ENCODE peak calls at places on chromosome 21, in ten cellular contexts. R, G, Z, E, Q, U, N, W, F and B are unnamed samples.
A peak's percentile ranks its signal among the peaks of the same experiment; 100 is the strongest.

GRCh38 chr21:34337741-34338140 is 26.1 kb upstream of the KCNE2 start:
- DNase-seq in R (no peak), G (no peak), Z (no peak), E (no peak), Q (no peak), U (no peak), N (no peak), W (no peak), F (no peak), B (no peak)

GRCh38 chr21:41426656-41427311 is 745 bp downstream of the MX1 start:
- DNase-seq in R (no peak), G (no peak), Z (no peak), E (no peak), Q (no peak), U (no peak), N (no peak), W (no peak), F (no peak), B (no peak)

GRCh38 chr21:39385299-39386145 is 36.6 kb upstream of the HMGN1 start:
- DNase-seq in R (no peak), G (no peak), Z (no peak), E (peak; percentile 82), Q (peak; percentile 80), U (peak; percentile 65), N (peak; percentile 86), W (no peak), F (peak; percentile 87), B (peak; percentile 90)

GRCh38 chr21:33751120-33751519 is 108.8 kb downstream of the ITSN1 start:
- DNase-seq in R (no peak), G (no peak), Z (no peak), E (no peak), Q (no peak), U (no peak), N (no peak), W (no peak), F (no peak), B (no peak)

GRCh38 chr21:36709030-36709867 is 10.3 kb downstream of the SIM2 start:
- DNase-seq in R (no peak), G (no peak), Z (no peak), E (peak; percentile 57), Q (peak; percentile 42), U (no peak), N (no peak), W (no peak), F (no peak), B (no peak)

GRCh38 chr21:38948377-38948776 is 142.6 kb downstream of the ETS2 start:
- DNase-seq in R (no peak), G (no peak), Z (no peak), E (no peak), Q (no peak), U (no peak), N (no peak), W (no peak), F (no peak), B (no peak)

GRCh38 chr21:34073749-34074282 is 438 bp downstream of the MRPS6 start:
- DNase-seq in R (no peak), G (no peak), Z (peak; percentile 52), E (peak; percentile 52), Q (peak; percentile 75), U (peak; percentile 55), N (peak; percentile 42), W (peak; percentile 56), F (peak; percentile 54), B (peak; percentile 57)

GRCh38 chr21:42537106-42537742 is 23.6 kb downstream of the SLC37A1 start:
- DNase-seq in R (no peak), G (no peak), Z (no peak), E (peak; percentile 68), Q (peak; percentile 65), U (no peak), N (no peak), W (peak; percentile 45), F (peak; percentile 3), B (no peak)

GRCh38 chr21:42478504-42478903 is 17.5 kb downstream of the RSPH1 start:
- DNase-seq in R (no peak), G (no peak), Z (no peak), E (no peak), Q (peak; percentile 39), U (no peak), N (no peak), W (peak; percentile 55), F (no peak), B (no peak)

GRCh38 chr21:26461500-26461899 is 111.6 kb downstream of the CYYR1 start:
- DNase-seq in R (no peak), G (no peak), Z (no peak), E (no peak), Q (no peak), U (no peak), N (no peak), W (no peak), F (no peak), B (no peak)

GRCh38 chr21:18275740-18276139 is 31.1 kb downstream of the CHODL start:
- DNase-seq in R (peak; percentile 47), G (no peak), Z (no peak), E (no peak), Q (no peak), U (no peak), N (no peak), W (peak; percentile 93), F (no peak), B (no peak)

GRCh38 chr21:29892379-29892778 is 47.4 kb downstream of the GRIK1 start:
- DNase-seq in R (peak; percentile 7), G (no peak), Z (no peak), E (no peak), Q (no peak), U (no peak), N (no peak), W (no peak), F (no peak), B (no peak)

GRCh38 chr21:33383056-33383888 is 19.9 kb upstream of the IFNGR2 start:
- DNase-seq in R (no peak), G (peak; percentile 52), Z (peak; percentile 57), E (peak; percentile 64), Q (peak; percentile 72), U (peak; percentile 74), N (peak; percentile 60), W (peak; percentile 97), F (peak; percentile 68), B (peak; percentile 74)

GRCh38 chr21:37220433-37220980 is 46.6 kb downstream of the VPS26C start:
- DNase-seq in R (peak; percentile 38), G (peak; percentile 44), Z (peak; percentile 50), E (peak; percentile 68), Q (peak; percentile 46), U (peak; percentile 29), N (no peak), W (peak; percentile 12), F (no peak), B (peak; percentile 59)

GRCh38 chr21:36113647-36114428 is 21.0 kb upstream of the CBR3 start:
- DNase-seq in R (peak; percentile 89), G (no peak), Z (no peak), E (no peak), Q (no peak), U (peak; percentile 48), N (no peak), W (peak; percentile 70), F (no peak), B (no peak)

GRCh38 chr21:34523019-34523418 is 11.0 kb upstream of the KCNE1 start:
- DNase-seq in R (no peak), G (no peak), Z (no peak), E (no peak), Q (no peak), U (no peak), N (no peak), W (no peak), F (no peak), B (no peak)

GRCh38 chr21:25885880-25886279 is 151.1 kb downstream of the GABPA start:
- DNase-seq in R (no peak), G (no peak), Z (no peak), E (no peak), Q (no peak), U (no peak), N (no peak), W (no peak), F (no peak), B (no peak)

GRCh38 chr21:33682992-33683627 is 40.8 kb downstream of the ITSN1 start:
- DNase-seq in R (no peak), G (peak; percentile 67), Z (peak; percentile 42), E (no peak), Q (no peak), U (no peak), N (no peak), W (no peak), F (no peak), B (no peak)

GRCh38 chr21:44758141-44758561 is 43.5 kb downstream of the UBE2G2 start:
- DNase-seq in R (no peak), G (no peak), Z (no peak), E (no peak), Q (no peak), U (no peak), N (no peak), W (no peak), F (no peak), B (no peak)

GRCh38 chr21:44574457-44575306 is 1.2 kb downstream of the KRTAP10-4 start:
- DNase-seq in R (no peak), G (no peak), Z (no peak), E (no peak), Q (no peak), U (no peak), N (no peak), W (no peak), F (no peak), B (no peak)